ENCODE peak calls at places on chromosomes 7 and 10, in seven cellular contexts. One of them, this sample, is unnamed.

GRCh38 chr7:20508109-20508508 is 107.4 kb upstream of the ABCB5 start:
- DNase-seq in H1: no peak
- DNase-seq in IMR-90: no peak
- DNase-seq in mesendoderm: peak
- DNase-seq in mesenchymal stem cell: no peak
- DNase-seq in H9: no peak
- DNase-seq in neuronal stem cell: no peak
- DNase-seq in this sample: no peak

GRCh38 chr10:132229834-132230556 is 43.2 kb downstream of the DPYSL4 start:
- DNase-seq in neuronal stem cell: no peak
- DNase-seq in H9: no peak
- DNase-seq in mesenchymal stem cell: no peak
- DNase-seq in H1: no peak
- DNase-seq in IMR-90: no peak
- DNase-seq in mesendoderm: no peak
- DNase-seq in this sample: peak

GRCh38 chr7:132275384-132275783 is 300.9 kb downstream of the PLXNA4 start:
- DNase-seq in mesenchymal stem cell: no peak
- DNase-seq in H9: no peak
- DNase-seq in mesendoderm: no peak
- DNase-seq in H1: no peak
- DNase-seq in IMR-90: no peak
- DNase-seq in neuronal stem cell: no peak
- DNase-seq in this sample: no peak

GRCh38 chr7:133937786-133938185 is 189.4 kb upstream of the LRGUK start:
- DNase-seq in mesenchymal stem cell: no peak
- DNase-seq in IMR-90: no peak
- DNase-seq in H1: no peak
- DNase-seq in H9: no peak
- DNase-seq in neuronal stem cell: no peak
- DNase-seq in mesendoderm: no peak
- DNase-seq in this sample: no peak

GRCh38 chr10:27794157-27794556 is 48.5 kb upstream of the MKX start:
- DNase-seq in H9: no peak
- DNase-seq in mesendoderm: peak
- DNase-seq in neuronal stem cell: no peak
- DNase-seq in H1: no peak
- DNase-seq in mesenchymal stem cell: no peak
- DNase-seq in IMR-90: peak
- DNase-seq in this sample: no peak

GRCh38 chr10:4214912-4215311 is 429.9 kb upstream of the KLF6 start:
- DNase-seq in mesendoderm: peak
- DNase-seq in H9: no peak
- DNase-seq in IMR-90: no peak
- DNase-seq in mesenchymal stem cell: peak
- DNase-seq in neuronal stem cell: no peak
- DNase-seq in H1: no peak
- DNase-seq in this sample: no peak

GRCh38 chr10:122981066-122981464 is 864 bp downstream of the PSTK start:
- DNase-seq in mesendoderm: peak
- DNase-seq in mesenchymal stem cell: peak
- DNase-seq in H1: peak
- DNase-seq in IMR-90: peak
- DNase-seq in H9: no peak
- DNase-seq in neuronal stem cell: peak
- DNase-seq in this sample: peak

GRCh38 chr7:128055668-128056067 is 24.4 kb upstream of the LRRC4 start:
- DNase-seq in mesendoderm: no peak
- DNase-seq in neuronal stem cell: no peak
- DNase-seq in IMR-90: no peak
- DNase-seq in mesenchymal stem cell: peak
- DNase-seq in H1: no peak
- DNase-seq in H9: no peak
- DNase-seq in this sample: no peak

GRCh38 chr10:129888784-129889616 is 75.1 kb downstream of the EBF3 start:
- DNase-seq in H1: peak
- DNase-seq in H9: peak
- DNase-seq in mesendoderm: peak
- DNase-seq in IMR-90: peak
- DNase-seq in neuronal stem cell: peak
- DNase-seq in mesenchymal stem cell: peak
- DNase-seq in this sample: no peak

GRCh38 chr7:379456-380225 is 89.7 kb downstream of the FOXL3 start:
- DNase-seq in mesenchymal stem cell: peak
- DNase-seq in neuronal stem cell: no peak
- DNase-seq in H1: peak
- DNase-seq in mesendoderm: peak
- DNase-seq in IMR-90: no peak
- DNase-seq in H9: peak
- DNase-seq in this sample: no peak

GRCh38 chr10:34813626-34814227 is 1.4 kb downstream of the PARD3 start:
- DNase-seq in H9: no peak
- DNase-seq in neuronal stem cell: peak
- DNase-seq in mesenchymal stem cell: peak
- DNase-seq in IMR-90: peak
- DNase-seq in H1: no peak
- DNase-seq in mesendoderm: peak
- DNase-seq in this sample: peak

GRCh38 chr10:69065406-69066361 is 22.2 kb upstream of the SRGN start:
- DNase-seq in mesenchymal stem cell: peak
- DNase-seq in mesendoderm: no peak
- DNase-seq in H1: no peak
- DNase-seq in IMR-90: peak
- DNase-seq in neuronal stem cell: no peak
- DNase-seq in H9: no peak
- DNase-seq in this sample: peak

GRCh38 chr7:156919132-156919713 is 26.2 kb upstream of the LMBR1 start:
- DNase-seq in neuronal stem cell: no peak
- DNase-seq in mesendoderm: no peak
- DNase-seq in IMR-90: no peak
- DNase-seq in mesenchymal stem cell: no peak
- DNase-seq in H9: no peak
- DNase-seq in H1: no peak
- DNase-seq in this sample: no peak

GRCh38 chr10:122849090-122849489 is 3.4 kb upstream of the CUZD1 start:
- DNase-seq in H9: no peak
- DNase-seq in IMR-90: no peak
- DNase-seq in H1: no peak
- DNase-seq in mesenchymal stem cell: no peak
- DNase-seq in neuronal stem cell: no peak
- DNase-seq in mesendoderm: no peak
- DNase-seq in this sample: no peak

GRCh38 chr7:151179287-151179860 is 7.7 kb downstream of the ASB10 start:
- DNase-seq in H9: peak
- DNase-seq in neuronal stem cell: no peak
- DNase-seq in mesendoderm: no peak
- DNase-seq in mesenchymal stem cell: no peak
- DNase-seq in H1: no peak
- DNase-seq in IMR-90: no peak
- DNase-seq in this sample: no peak

GRCh38 chr10:100100651-100101525 is 19.2 kb upstream of the CPN1 start:
- DNase-seq in IMR-90: peak
- DNase-seq in mesenchymal stem cell: peak
- DNase-seq in H9: no peak
- DNase-seq in mesendoderm: peak
- DNase-seq in H1: no peak
- DNase-seq in neuronal stem cell: no peak
- DNase-seq in this sample: peak

GRCh38 chr10:97024181-97025073 is 161.3 kb downstream of the SLIT1 start:
- DNase-seq in H1: no peak
- DNase-seq in mesenchymal stem cell: peak
- DNase-seq in H9: no peak
- DNase-seq in IMR-90: peak
- DNase-seq in neuronal stem cell: no peak
- DNase-seq in mesendoderm: no peak
- DNase-seq in this sample: peak

GRCh38 chr10:9951481-9952257 is 1066.0 kb upstream of the CELF2 start:
- DNase-seq in mesendoderm: no peak
- DNase-seq in mesenchymal stem cell: peak
- DNase-seq in neuronal stem cell: no peak
- DNase-seq in H1: no peak
- DNase-seq in IMR-90: peak
- DNase-seq in H9: no peak
- DNase-seq in this sample: no peak

GRCh38 chr10:60733189-60733815 is 45.0 kb upstream of the CDK1 start:
- DNase-seq in IMR-90: no peak
- DNase-seq in mesendoderm: peak
- DNase-seq in mesenchymal stem cell: peak
- DNase-seq in H1: no peak
- DNase-seq in neuronal stem cell: no peak
- DNase-seq in H9: peak
- DNase-seq in this sample: peak

GRCh38 chr10:60916025-60916424 is 28.0 kb downstream of the RHOBTB1 start:
- DNase-seq in IMR-90: no peak
- DNase-seq in mesenchymal stem cell: no peak
- DNase-seq in neuronal stem cell: no peak
- DNase-seq in mesendoderm: peak
- DNase-seq in H9: peak
- DNase-seq in H1: no peak
- DNase-seq in this sample: peak

GRCh38 chr10:98357208-98357836 is 57.7 kb downstream of the PYROXD2 start:
- DNase-seq in mesendoderm: no peak
- DNase-seq in H1: no peak
- DNase-seq in neuronal stem cell: no peak
- DNase-seq in H9: no peak
- DNase-seq in mesenchymal stem cell: peak
- DNase-seq in IMR-90: peak
- DNase-seq in this sample: no peak

GRCh38 chr10:98364432-98365102 is 50.4 kb downstream of the PYROXD2 start:
- DNase-seq in H9: no peak
- DNase-seq in mesenchymal stem cell: no peak
- DNase-seq in neuronal stem cell: no peak
- DNase-seq in H1: no peak
- DNase-seq in mesendoderm: no peak
- DNase-seq in IMR-90: no peak
- DNase-seq in this sample: no peak

GRCh38 chr10:98363188-98363587 is 51.8 kb downstream of the PYROXD2 start:
- DNase-seq in mesendoderm: no peak
- DNase-seq in H9: no peak
- DNase-seq in IMR-90: no peak
- DNase-seq in H1: no peak
- DNase-seq in neuronal stem cell: no peak
- DNase-seq in mesenchymal stem cell: no peak
- DNase-seq in this sample: peak

GRCh38 chr10:98361636-98362035 is 53.3 kb downstream of the PYROXD2 start:
- DNase-seq in H1: no peak
- DNase-seq in mesendoderm: no peak
- DNase-seq in mesenchymal stem cell: no peak
- DNase-seq in neuronal stem cell: no peak
- DNase-seq in H9: no peak
- DNase-seq in IMR-90: no peak
- DNase-seq in this sample: peak

DNA sequence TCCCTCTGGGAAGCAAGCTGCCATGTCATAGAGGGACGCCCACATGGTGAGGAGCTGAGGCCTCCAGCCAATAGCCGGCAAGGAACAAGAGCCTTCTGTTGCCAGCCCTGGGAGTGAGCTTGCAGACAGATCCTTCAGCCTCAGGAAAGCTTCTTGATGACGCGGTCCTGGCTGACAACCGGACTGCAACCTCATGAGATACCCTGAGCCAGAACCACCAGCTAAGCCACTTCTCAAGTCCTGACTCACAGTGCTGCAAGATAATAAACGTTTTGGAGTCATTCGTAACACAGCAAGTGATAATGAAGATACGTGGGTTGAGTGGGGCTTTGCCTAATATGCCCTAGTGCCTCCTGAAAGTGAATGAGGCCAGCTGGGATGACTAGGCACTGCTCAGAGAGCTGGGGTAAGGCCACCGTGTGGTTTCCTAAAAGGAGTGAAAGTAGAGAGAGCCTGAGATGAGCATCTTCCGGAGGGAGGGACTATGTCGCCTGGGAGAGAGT is 53.8 kb downstream of the PYROXD2 start:
- DNase-seq in neuronal stem cell: no peak
- DNase-seq in mesenchymal stem cell: peak
- DNase-seq in mesendoderm: peak
- DNase-seq in IMR-90: peak
- DNase-seq in H9: peak
- DNase-seq in H1: no peak
- DNase-seq in this sample: peak
- H2BK120ac ChIP-seq in neuronal stem cell: no peak
- H2BK120ac ChIP-seq in mesenchymal stem cell: no peak
- H2BK120ac ChIP-seq in mesendoderm: no peak
- H2BK120ac ChIP-seq in IMR-90: peak
- H2BK120ac ChIP-seq in H9: no peak
- H2BK120ac ChIP-seq in H1: no peak
- H2BK120ac ChIP-seq in this sample: no peak

GRCh38 chr10:55627526-55628170 is 733.4 kb downstream of the ZWINT start:
- DNase-seq in mesenchymal stem cell: peak
- DNase-seq in neuronal stem cell: peak
- DNase-seq in H9: peak
- DNase-seq in H1: no peak
- DNase-seq in IMR-90: no peak
- DNase-seq in mesendoderm: peak
- DNase-seq in this sample: no peak
- H3K4me2 ChIP-seq in mesenchymal stem cell: peak
- H3K4me2 ChIP-seq in neuronal stem cell: peak
- H3K4me2 ChIP-seq in H9: no peak
- H3K4me2 ChIP-seq in H1: peak
- H3K4me2 ChIP-seq in IMR-90: no peak
- H3K4me2 ChIP-seq in mesendoderm: peak
- H3K4me2 ChIP-seq in this sample: peak

GRCh38 chr10:53045315-53045714 is 272.7 kb upstream of the MBL2 start:
- DNase-seq in mesenchymal stem cell: no peak
- DNase-seq in mesendoderm: no peak
- DNase-seq in IMR-90: no peak
- DNase-seq in H1: no peak
- DNase-seq in H9: no peak
- DNase-seq in neuronal stem cell: no peak
- DNase-seq in this sample: no peak
- H2BK120ac ChIP-seq in mesenchymal stem cell: no peak
- H2BK120ac ChIP-seq in mesendoderm: no peak
- H2BK120ac ChIP-seq in IMR-90: no peak
- H2BK120ac ChIP-seq in H1: no peak
- H2BK120ac ChIP-seq in H9: no peak
- H2BK120ac ChIP-seq in neuronal stem cell: no peak
- H2BK120ac ChIP-seq in this sample: no peak

GRCh38 chr10:11828682-11829284 is 5.6 kb downstream of the PROSER2 start:
- DNase-seq in H9: no peak
- DNase-seq in H1: no peak
- DNase-seq in mesendoderm: peak
- DNase-seq in IMR-90: no peak
- DNase-seq in mesenchymal stem cell: no peak
- DNase-seq in neuronal stem cell: no peak
- DNase-seq in this sample: no peak

GRCh38 chr10:11835061-11835460 is 11.9 kb downstream of the PROSER2 start:
- DNase-seq in mesendoderm: no peak
- DNase-seq in H9: no peak
- DNase-seq in mesenchymal stem cell: no peak
- DNase-seq in neuronal stem cell: no peak
- DNase-seq in H1: no peak
- DNase-seq in IMR-90: no peak
- DNase-seq in this sample: no peak

GRCh38 chr10:11830836-11831519 is 7.8 kb downstream of the PROSER2 start:
- DNase-seq in mesendoderm: peak
- DNase-seq in neuronal stem cell: no peak
- DNase-seq in mesenchymal stem cell: no peak
- DNase-seq in H9: no peak
- DNase-seq in IMR-90: no peak
- DNase-seq in H1: no peak
- DNase-seq in this sample: peak

GRCh38 chr10:11832042-11832441 is 8.9 kb downstream of the PROSER2 start:
- DNase-seq in H1: no peak
- DNase-seq in neuronal stem cell: no peak
- DNase-seq in IMR-90: no peak
- DNase-seq in mesendoderm: no peak
- DNase-seq in H9: no peak
- DNase-seq in mesenchymal stem cell: no peak
- DNase-seq in this sample: no peak

GRCh38 chr10:11831520-11831951 is 8.4 kb downstream of the PROSER2 start:
- DNase-seq in IMR-90: no peak
- DNase-seq in H1: no peak
- DNase-seq in mesendoderm: peak
- DNase-seq in H9: no peak
- DNase-seq in neuronal stem cell: no peak
- DNase-seq in mesenchymal stem cell: no peak
- DNase-seq in this sample: no peak
- H3K4me2 ChIP-seq in IMR-90: no peak
- H3K4me2 ChIP-seq in H1: no peak
- H3K4me2 ChIP-seq in mesendoderm: no peak
- H3K4me2 ChIP-seq in H9: no peak
- H3K4me2 ChIP-seq in neuronal stem cell: no peak
- H3K4me2 ChIP-seq in mesenchymal stem cell: no peak
- H3K4me2 ChIP-seq in this sample: no peak

This sample was measured in trophoblast cell.